ENCODE peak calls at places on chromosomes 11 and 22, in six cellular contexts. One of them, this sample, is unnamed.

GRCh38 chr22:48569476-48570233 is 1258.0 kb downstream of the BRD1 start:
- DNase-seq in AG04449: no peak
- DNase-seq in GM12864: no peak
- DNase-seq in lower leg skin: no peak
- DNase-seq in Caco-2: no peak
- DNase-seq in lower lobe of right lung: peak
- DNase-seq in this sample: no peak

GRCh38 chr11:75265851-75266531 is 25.4 kb downstream of the TPBGL start:
- DNase-seq in AG04449: no peak
- DNase-seq in GM12864: no peak
- DNase-seq in lower leg skin: no peak
- DNase-seq in lower lobe of right lung: peak
- DNase-seq in Caco-2: peak
- DNase-seq in this sample: no peak

GRCh38 chr22:37193629-37194191 is 5.7 kb upstream of the C1QTNF6 start:
- DNase-seq in AG04449: no peak
- DNase-seq in Caco-2: peak
- DNase-seq in lower lobe of right lung: peak
- DNase-seq in lower leg skin: no peak
- DNase-seq in GM12864: no peak
- DNase-seq in this sample: no peak

GRCh38 chr22:26606611-26607010 is 11.2 kb downstream of the CRYBB1 start:
- DNase-seq in lower leg skin: no peak
- DNase-seq in Caco-2: no peak
- DNase-seq in AG04449: no peak
- DNase-seq in GM12864: no peak
- DNase-seq in lower lobe of right lung: no peak
- DNase-seq in this sample: peak

GRCh38 chr11:18322818-18323570 is 627 bp downstream of the GTF2H1 start:
- DNase-seq in Caco-2: no peak
- DNase-seq in GM12864: no peak
- DNase-seq in lower lobe of right lung: no peak
- DNase-seq in lower leg skin: no peak
- DNase-seq in AG04449: no peak
- DNase-seq in this sample: no peak

GRCh38 chr11:60798631-60799030 is 13.5 kb downstream of the MS4A10 start:
- DNase-seq in GM12864: no peak
- DNase-seq in AG04449: no peak
- DNase-seq in Caco-2: no peak
- DNase-seq in lower lobe of right lung: no peak
- DNase-seq in lower leg skin: no peak
- DNase-seq in this sample: no peak

GRCh38 chr11:69905611-69906452 is 86.6 kb upstream of the FGF3 start:
- DNase-seq in Caco-2: peak
- DNase-seq in GM12864: no peak
- DNase-seq in AG04449: no peak
- DNase-seq in lower lobe of right lung: no peak
- DNase-seq in lower leg skin: no peak
- DNase-seq in this sample: no peak

GRCh38 chr11:118705111-118705741 is 25.8 kb upstream of the TREH start:
- DNase-seq in Caco-2: no peak
- DNase-seq in AG04449: no peak
- DNase-seq in lower leg skin: no peak
- DNase-seq in lower lobe of right lung: peak
- DNase-seq in GM12864: no peak
- DNase-seq in this sample: no peak

GRCh38 chr22:37229012-37229804 is 14.9 kb downstream of the RAC2 start:
- DNase-seq in Caco-2: no peak
- DNase-seq in lower leg skin: no peak
- DNase-seq in lower lobe of right lung: no peak
- DNase-seq in GM12864: no peak
- DNase-seq in AG04449: no peak
- DNase-seq in this sample: peak

GRCh38 chr11:94132152-94132558 is 3.5 kb downstream of the PANX1 start:
- DNase-seq in lower leg skin: peak
- DNase-seq in GM12864: no peak
- DNase-seq in AG04449: no peak
- DNase-seq in Caco-2: no peak
- DNase-seq in lower lobe of right lung: no peak
- DNase-seq in this sample: peak

GRCh38 chr22:17952273-17952801 is 72.0 kb downstream of the MICAL3 start:
- DNase-seq in Caco-2: no peak
- DNase-seq in AG04449: no peak
- DNase-seq in GM12864: no peak
- DNase-seq in lower leg skin: no peak
- DNase-seq in lower lobe of right lung: no peak
- DNase-seq in this sample: no peak

GRCh38 chr11:66639066-66639813 is 737 bp downstream of the RBM4 start:
- DNase-seq in GM12864: no peak
- DNase-seq in AG04449: no peak
- DNase-seq in lower lobe of right lung: no peak
- DNase-seq in lower leg skin: no peak
- DNase-seq in Caco-2: no peak
- DNase-seq in this sample: no peak

GRCh38 chr11:64856382-64857227 is 12.2 kb upstream of the CDC42BPG start:
- DNase-seq in lower leg skin: peak
- DNase-seq in AG04449: no peak
- DNase-seq in GM12864: no peak
- DNase-seq in lower lobe of right lung: peak
- DNase-seq in Caco-2: peak
- DNase-seq in this sample: no peak

GRCh38 chr11:18771266-18772035 is 20.1 kb downstream of the PTPN5 start:
- DNase-seq in lower leg skin: no peak
- DNase-seq in GM12864: no peak
- DNase-seq in Caco-2: no peak
- DNase-seq in lower lobe of right lung: no peak
- DNase-seq in AG04449: no peak
- DNase-seq in this sample: no peak

GRCh38 chr11:92978226-92979111 is 9.0 kb downstream of the MTNR1B start:
- DNase-seq in lower leg skin: no peak
- DNase-seq in lower lobe of right lung: no peak
- DNase-seq in AG04449: no peak
- DNase-seq in GM12864: no peak
- DNase-seq in Caco-2: no peak
- DNase-seq in this sample: no peak

GRCh38 chr11:100593321-100593720 is 93.8 kb upstream of the ARHGAP42 start:
- DNase-seq in AG04449: no peak
- DNase-seq in Caco-2: no peak
- DNase-seq in GM12864: no peak
- DNase-seq in lower lobe of right lung: no peak
- DNase-seq in lower leg skin: no peak
- DNase-seq in this sample: peak

GRCh38 chr22:37659897-37660708 is 1.6 kb downstream of the PDXP start:
- DNase-seq in lower leg skin: no peak
- DNase-seq in Caco-2: no peak
- DNase-seq in GM12864: no peak
- DNase-seq in AG04449: no peak
- DNase-seq in lower lobe of right lung: no peak
- DNase-seq in this sample: no peak

GRCh38 chr22:36191106-36191836 is 10.3 kb downstream of the APOL4 start:
- DNase-seq in lower lobe of right lung: no peak
- DNase-seq in Caco-2: no peak
- DNase-seq in lower leg skin: no peak
- DNase-seq in AG04449: no peak
- DNase-seq in GM12864: no peak
- DNase-seq in this sample: peak

GRCh38 chr11:62337682-62338181 is 484 bp downstream of the ASRGL1 start:
- DNase-seq in AG04449: no peak
- DNase-seq in lower lobe of right lung: peak
- DNase-seq in GM12864: no peak
- DNase-seq in Caco-2: peak
- DNase-seq in lower leg skin: no peak
- DNase-seq in this sample: no peak

GRCh38 chr11:128690746-128691091 is 3.2 kb upstream of the FLI1 start:
- DNase-seq in AG04449: no peak
- DNase-seq in GM12864: no peak
- DNase-seq in lower leg skin: no peak
- DNase-seq in lower lobe of right lung: peak
- DNase-seq in Caco-2: no peak
- DNase-seq in this sample: no peak

GRCh38 chr11:61140416-61140815 is 20.8 kb downstream of the VPS37C start:
- DNase-seq in lower lobe of right lung: no peak
- DNase-seq in lower leg skin: no peak
- DNase-seq in AG04449: no peak
- DNase-seq in GM12864: no peak
- DNase-seq in Caco-2: no peak
- DNase-seq in this sample: no peak

GRCh38 chr11:22659783-22660182 is 6.6 kb upstream of the GAS2 start:
- DNase-seq in lower leg skin: no peak
- DNase-seq in lower lobe of right lung: no peak
- DNase-seq in AG04449: no peak
- DNase-seq in Caco-2: no peak
- DNase-seq in GM12864: no peak
- DNase-seq in this sample: no peak

GRCh38 chr11:326842-327580 is 6.4 kb upstream of the IFITM3 start:
- DNase-seq in GM12864: peak
- DNase-seq in AG04449: no peak
- DNase-seq in lower leg skin: peak
- DNase-seq in Caco-2: no peak
- DNase-seq in lower lobe of right lung: peak
- DNase-seq in this sample: no peak
- H3K4me3 ChIP-seq in GM12864: peak
- H3K4me3 ChIP-seq in AG04449: no peak
- H3K4me3 ChIP-seq in lower leg skin: no peak
- H3K4me3 ChIP-seq in Caco-2: no peak
- H3K4me3 ChIP-seq in lower lobe of right lung: peak
- H3K4me3 ChIP-seq in this sample: no peak

DNA sequence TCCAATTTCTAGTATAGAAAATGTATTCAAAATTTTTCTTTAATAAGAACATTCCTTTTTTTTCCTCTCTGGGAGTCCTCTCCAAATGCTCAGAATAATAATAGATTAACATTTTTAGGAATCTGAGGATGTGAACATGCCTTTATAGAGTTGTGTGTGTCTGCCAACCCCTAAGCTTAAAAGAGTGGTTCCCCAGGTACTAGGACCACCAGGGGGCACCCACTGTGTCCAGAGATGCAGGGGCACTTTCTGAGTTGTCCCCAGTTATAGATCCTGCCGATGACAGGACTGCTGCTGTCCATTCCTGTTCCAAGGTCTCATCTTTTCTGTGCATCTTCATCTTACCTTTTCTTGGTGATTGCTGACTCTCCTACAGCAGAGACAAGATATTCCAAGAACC is 27.0 kb upstream of the MICAL2 start:
- DNase-seq in AG04449: no peak
- DNase-seq in lower leg skin: no peak
- DNase-seq in lower lobe of right lung: no peak
- DNase-seq in GM12864: no peak
- DNase-seq in Caco-2: peak
- DNase-seq in this sample: no peak
- TF ChIP-seq CTCF in AG04449: peak
- TF ChIP-seq CTCF in lower leg skin: no peak
- TF ChIP-seq CTCF in lower lobe of right lung: no peak
- TF ChIP-seq CTCF in GM12864: peak
- TF ChIP-seq CTCF in Caco-2: no peak
- TF ChIP-seq CTCF in this sample: peak

GRCh38 chr22:41923595-41924276 is 2.9 kb downstream of the TNFRSF13C start:
- DNase-seq in lower leg skin: no peak
- DNase-seq in Caco-2: no peak
- DNase-seq in lower lobe of right lung: no peak
- DNase-seq in GM12864: no peak
- DNase-seq in AG04449: no peak
- DNase-seq in this sample: no peak

GRCh38 chr22:41927813-41928212 is 1.2 kb upstream of the TNFRSF13C start:
- DNase-seq in GM12864: no peak
- DNase-seq in lower lobe of right lung: no peak
- DNase-seq in Caco-2: no peak
- DNase-seq in AG04449: no peak
- DNase-seq in lower leg skin: no peak
- DNase-seq in this sample: no peak

GRCh38 chr22:41928416-41929157 is 2.0 kb upstream of the TNFRSF13C start:
- DNase-seq in lower lobe of right lung: no peak
- DNase-seq in Caco-2: no peak
- DNase-seq in AG04449: no peak
- DNase-seq in lower leg skin: no peak
- DNase-seq in GM12864: no peak
- DNase-seq in this sample: no peak

GRCh38 chr22:41922940-41923594 is 3.5 kb downstream of the TNFRSF13C start:
- DNase-seq in lower leg skin: no peak
- DNase-seq in GM12864: no peak
- DNase-seq in lower lobe of right lung: no peak
- DNase-seq in Caco-2: no peak
- DNase-seq in AG04449: no peak
- DNase-seq in this sample: no peak

DNA sequence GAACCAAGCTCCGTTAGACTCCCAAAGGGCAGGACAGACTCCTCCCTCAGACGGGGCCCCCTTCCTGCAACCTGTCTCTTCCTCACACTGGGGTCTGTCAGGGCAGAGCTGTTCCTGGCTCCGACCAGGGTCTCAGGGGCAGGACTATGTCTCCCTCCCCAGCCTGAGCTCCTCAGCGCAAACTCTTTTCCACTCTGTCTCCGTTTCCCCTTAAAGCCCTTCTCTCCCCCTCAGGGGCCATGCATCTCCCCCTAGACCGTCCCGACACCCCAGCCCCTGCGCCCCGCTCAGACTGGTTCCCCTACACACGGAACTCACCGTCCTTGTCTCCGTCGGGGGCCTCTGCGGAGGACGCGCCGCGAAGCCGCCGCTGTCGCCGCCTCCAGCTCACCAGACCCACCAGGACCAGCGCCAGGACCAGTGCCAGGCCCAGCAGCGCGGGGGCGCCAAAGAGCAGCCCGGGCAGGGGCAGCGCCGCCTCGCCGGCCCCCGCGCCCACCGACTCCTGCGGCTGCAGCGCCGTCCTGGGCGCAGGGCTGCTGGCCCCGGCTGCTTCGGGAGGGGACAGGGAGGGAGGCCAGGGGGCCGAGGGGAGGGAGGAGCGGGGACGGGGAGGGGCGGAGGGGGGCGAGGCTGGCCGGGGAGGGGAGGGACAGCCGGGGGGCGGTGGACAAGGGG is 684 bp downstream of the TNFRSF13C start:
- DNase-seq in GM12864: no peak
- DNase-seq in lower lobe of right lung: peak
- DNase-seq in Caco-2: peak
- DNase-seq in AG04449: no peak
- DNase-seq in lower leg skin: no peak
- DNase-seq in this sample: no peak
- H3K4me3 ChIP-seq in GM12864: peak
- H3K4me3 ChIP-seq in lower lobe of right lung: peak
- H3K4me3 ChIP-seq in Caco-2: peak
- H3K4me3 ChIP-seq in AG04449: peak
- H3K4me3 ChIP-seq in lower leg skin: no peak
- H3K4me3 ChIP-seq in this sample: peak

GRCh38 chr11:114316980-114317675 is 20.9 kb downstream of the NNMT start:
- DNase-seq in Caco-2: no peak
- DNase-seq in lower lobe of right lung: no peak
- DNase-seq in AG04449: no peak
- DNase-seq in lower leg skin: no peak
- DNase-seq in GM12864: no peak
- DNase-seq in this sample: no peak

GRCh38 chr11:114318361-114318760 is 22.2 kb downstream of the NNMT start:
- DNase-seq in lower leg skin: no peak
- DNase-seq in GM12864: no peak
- DNase-seq in lower lobe of right lung: no peak
- DNase-seq in AG04449: no peak
- DNase-seq in Caco-2: no peak
- DNase-seq in this sample: no peak

GRCh38 chr11:114319716-114320328 is 23.6 kb downstream of the NNMT start:
- DNase-seq in lower lobe of right lung: no peak
- DNase-seq in Caco-2: no peak
- DNase-seq in AG04449: no peak
- DNase-seq in GM12864: no peak
- DNase-seq in lower leg skin: no peak
- DNase-seq in this sample: no peak

GRCh38 chr11:114315749-114316368 is 19.7 kb downstream of the NNMT start:
- DNase-seq in lower lobe of right lung: peak
- DNase-seq in GM12864: no peak
- DNase-seq in Caco-2: peak
- DNase-seq in AG04449: no peak
- DNase-seq in lower leg skin: no peak
- DNase-seq in this sample: no peak

GRCh38 chr11:114317738-114318137 is 21.5 kb downstream of the NNMT start:
- DNase-seq in lower leg skin: no peak
- DNase-seq in Caco-2: peak
- DNase-seq in GM12864: no peak
- DNase-seq in lower lobe of right lung: no peak
- DNase-seq in AG04449: no peak
- DNase-seq in this sample: no peak
- TF ChIP-seq CTCF in lower leg skin: no peak
- TF ChIP-seq CTCF in Caco-2: peak
- TF ChIP-seq CTCF in GM12864: no peak
- TF ChIP-seq CTCF in lower lobe of right lung: peak
- TF ChIP-seq CTCF in AG04449: peak
- TF ChIP-seq CTCF in this sample: peak